ENCODE peak calls at places on chromosome 16, in six cellular contexts. One of them, this sample, is unnamed.

GRCh38 chr16:49441366-49441780 is 67.8 kb downstream of the C16orf78 start:
- DNase-seq in AG10803: no peak
- DNase-seq in GM10248: peak; percentile 82
- DNase-seq in GM13977: peak; percentile 79
- DNase-seq in GM04504: no peak
- DNase-seq in T follicular helper cell: peak; percentile 59
- DNase-seq in this sample: no peak

GRCh38 chr16:88635671-88636070 is 2.7 kb upstream of the IL17C start:
- DNase-seq in T follicular helper cell: no peak
- DNase-seq in GM13977: no peak
- DNase-seq in AG10803: no peak
- DNase-seq in GM04504: no peak
- DNase-seq in GM10248: no peak
- DNase-seq in this sample: no peak

GRCh38 chr16:12819126-12820117 is 15.7 kb upstream of the CPPED1 start:
- DNase-seq in T follicular helper cell: peak; percentile 57
- DNase-seq in GM10248: peak; percentile 73
- DNase-seq in GM13977: peak; percentile 65
- DNase-seq in AG10803: peak; percentile 57
- DNase-seq in GM04504: no peak
- DNase-seq in this sample: no peak

GRCh38 chr16:457732-458400 is 32.4 kb downstream of the RAB11FIP3 start:
- DNase-seq in GM13977: no peak
- DNase-seq in GM04504: no peak
- DNase-seq in GM10248: no peak
- DNase-seq in T follicular helper cell: no peak
- DNase-seq in AG10803: peak; percentile 21
- DNase-seq in this sample: no peak

GRCh38 chr16:31088459-31089183 is at the start of gene PRSS53:
- DNase-seq in GM10248: no peak
- DNase-seq in GM13977: no peak
- DNase-seq in AG10803: no peak
- DNase-seq in GM04504: no peak
- DNase-seq in T follicular helper cell: no peak
- DNase-seq in this sample: no peak

GRCh38 chr16:88649924-88650748 is 717 bp downstream of the CYBA start:
- DNase-seq in GM10248: peak; percentile 64
- DNase-seq in GM04504: no peak
- DNase-seq in AG10803: peak; percentile 24
- DNase-seq in GM13977: peak; percentile 79
- DNase-seq in T follicular helper cell: no peak
- DNase-seq in this sample: no peak

GRCh38 chr16:19167710-19168172 is 299 bp upstream of the SYT17 start:
- DNase-seq in AG10803: peak; percentile 27
- DNase-seq in GM13977: peak; percentile 94
- DNase-seq in GM04504: no peak
- DNase-seq in T follicular helper cell: no peak
- DNase-seq in GM10248: peak; percentile 89
- DNase-seq in this sample: peak; percentile 38

GRCh38 chr16:53428681-53429080 is 5.6 kb upstream of the RBL2 start:
- DNase-seq in AG10803: no peak
- DNase-seq in GM04504: no peak
- DNase-seq in GM13977: no peak
- DNase-seq in GM10248: no peak
- DNase-seq in T follicular helper cell: no peak
- DNase-seq in this sample: no peak

GRCh38 chr16:85185701-85186100 is 73.4 kb upstream of the CIBAR2 start:
- DNase-seq in GM13977: no peak
- DNase-seq in T follicular helper cell: no peak
- DNase-seq in GM04504: no peak
- DNase-seq in AG10803: no peak
- DNase-seq in GM10248: no peak
- DNase-seq in this sample: no peak

GRCh38 chr16:48057085-48057484 is 98.7 kb downstream of the ABCC12 start:
- DNase-seq in T follicular helper cell: no peak
- DNase-seq in AG10803: no peak
- DNase-seq in GM10248: no peak
- DNase-seq in GM13977: no peak
- DNase-seq in GM04504: no peak
- DNase-seq in this sample: no peak

GRCh38 chr16:52070341-52071057 is 476.4 kb downstream of the TOX3 start:
- DNase-seq in T follicular helper cell: no peak
- DNase-seq in GM10248: no peak
- DNase-seq in GM13977: no peak
- DNase-seq in AG10803: no peak
- DNase-seq in GM04504: no peak
- DNase-seq in this sample: no peak

GRCh38 chr16:85225721-85226120 is 113.4 kb upstream of the CIBAR2 start:
- DNase-seq in GM13977: no peak
- DNase-seq in GM04504: no peak
- DNase-seq in T follicular helper cell: no peak
- DNase-seq in GM10248: no peak
- DNase-seq in AG10803: no peak
- DNase-seq in this sample: no peak

GRCh38 chr16:11047057-11047456 is 102.7 kb downstream of the CLEC16A start:
- DNase-seq in GM13977: no peak
- DNase-seq in T follicular helper cell: no peak
- DNase-seq in GM10248: no peak
- DNase-seq in GM04504: peak; percentile 67
- DNase-seq in AG10803: peak; percentile 86
- DNase-seq in this sample: peak; percentile 65

GRCh38 chr16:86605950-86606349 is 27.6 kb downstream of the FOXL1 start:
- DNase-seq in GM13977: no peak
- DNase-seq in GM04504: no peak
- DNase-seq in AG10803: no peak
- DNase-seq in GM10248: no peak
- DNase-seq in T follicular helper cell: no peak
- DNase-seq in this sample: no peak

GRCh38 chr16:49608095-49608494 is 234.5 kb downstream of the C16orf78 start:
- DNase-seq in GM10248: no peak
- DNase-seq in GM13977: no peak
- DNase-seq in AG10803: no peak
- DNase-seq in GM04504: no peak
- DNase-seq in T follicular helper cell: no peak
- DNase-seq in this sample: no peak

GRCh38 chr16:87240211-87241134 is 76.7 kb downstream of the C16orf95 start:
- DNase-seq in GM10248: no peak
- DNase-seq in GM04504: peak; percentile 48
- DNase-seq in GM13977: no peak
- DNase-seq in T follicular helper cell: no peak
- DNase-seq in AG10803: peak; percentile 62
- DNase-seq in this sample: peak; percentile 13

GRCh38 chr16:84606081-84606875 is 11.6 kb downstream of the COTL1 start:
- DNase-seq in GM10248: no peak
- DNase-seq in GM04504: no peak
- DNase-seq in GM13977: no peak
- DNase-seq in T follicular helper cell: no peak
- DNase-seq in AG10803: no peak
- DNase-seq in this sample: no peak

GRCh38 chr16:15765880-15766279 is 90.9 kb downstream of the MYH11 start:
- DNase-seq in GM13977: peak; percentile 80
- DNase-seq in AG10803: peak; percentile 48
- DNase-seq in GM04504: peak; percentile 22
- DNase-seq in T follicular helper cell: peak; percentile 8
- DNase-seq in GM10248: peak; percentile 80
- DNase-seq in this sample: no peak

This sample was measured in astrocyte.